ENCODE peak calls at places on chromosome 22, in eight cellular contexts. A is upper lobe of right lung; H is SW480; K is naive thymus-derived CD4-positive, alpha-beta T cell; T is LHCN-M2; V is ELR; L is cortex of kidney; I is WTC11. O is an unnamed sample.

GRCh38 chr22:39699631-39700348 is 129.2 kb downstream of the CACNA1I start:
- DNase-seq in A (no peak), H (peak; percentile 13), K (no peak), T (no peak), V (no peak), L (no peak), I (no peak), O (no peak)

GRCh38 chr22:35318346-35319215 is 18.9 kb downstream of the TOM1 start:
- DNase-seq in A (peak; percentile 47), H (no peak), K (no peak), T (no peak), V (no peak), L (no peak), I (no peak), O (no peak)

GRCh38 chr22:47052236-47053012 is 290.0 kb downstream of the TBC1D22A start:
- DNase-seq in A (no peak), H (no peak), K (no peak), T (no peak), V (no peak), L (no peak), I (no peak), O (no peak)

GRCh38 chr22:39727541-39727940 is 157.0 kb downstream of the CACNA1I start:
- DNase-seq in A (peak; percentile 28), H (peak; percentile 18), K (no peak), T (peak; percentile 41), V (peak; percentile 25), L (no peak), I (no peak), O (peak; percentile 35)

GRCh38 chr22:41799486-41800347 is 762 bp upstream of the CCDC134 start:
- DNase-seq in A (peak; percentile 75), H (peak; percentile 6), K (no peak), T (no peak), V (peak; percentile 13), L (no peak), I (peak; percentile 31), O (no peak)

GRCh38 chr22:37484115-37485005 is 1.8 kb downstream of the MFNG start:
- DNase-seq in A (peak; percentile 91), H (no peak), K (peak; percentile 89), T (no peak), V (no peak), L (no peak), I (no peak), O (no peak)

GRCh38 chr22:49667236-49667635 is 160.4 kb downstream of the BRD1 start:
- DNase-seq in A (peak; percentile 66), H (no peak), K (no peak), T (no peak), V (no peak), L (no peak), I (peak; percentile 12), O (no peak)

GRCh38 chr22:27982630-27983180 is 63.6 kb upstream of the PITPNB start:
- DNase-seq in A (no peak), H (no peak), K (no peak), T (no peak), V (no peak), L (no peak), I (no peak), O (no peak)

GRCh38 chr22:36369004-36369921 is 18.5 kb downstream of the MYH9 start:
- DNase-seq in A (no peak), H (peak; percentile 43), K (no peak), T (no peak), V (peak; percentile 37), L (no peak), I (no peak), O (no peak)

GRCh38 chr22:24027389-24027980 is 16.4 kb downstream of the CABIN1 start:
- DNase-seq in A (no peak), H (no peak), K (no peak), T (no peak), V (no peak), L (no peak), I (no peak), O (no peak)

GRCh38 chr22:20430641-20431519 is 6.7 kb downstream of the SCARF2 start:
- DNase-seq in A (peak; percentile 80), H (peak; percentile 78), K (peak; percentile 41), T (no peak), V (no peak), L (no peak), I (peak; percentile 68), O (peak; percentile 63)

GRCh38 chr22:29206372-29207230 is 905 bp downstream of the EMID1 start:
- DNase-seq in A (no peak), H (no peak), K (no peak), T (no peak), V (no peak), L (no peak), I (no peak), O (no peak)

GRCh38 chr22:27715078-27715477 is 86.5 kb downstream of the MN1 start:
- DNase-seq in A (peak; percentile 56), H (no peak), K (no peak), T (no peak), V (no peak), L (no peak), I (no peak), O (no peak)

GRCh38 chr22:30968015-30968923 is at the start of gene MORC2:
- DNase-seq in A (peak; percentile 86), H (no peak), K (no peak), T (no peak), V (no peak), L (no peak), I (peak; percentile 72), O (peak; percentile 24)

GRCh38 chr22:37119872-37120271 is 10.4 kb upstream of the TMPRSS6 start:
- DNase-seq in A (no peak), H (no peak), K (no peak), T (no peak), V (no peak), L (no peak), I (no peak), O (no peak)

GRCh38 chr22:29108137-29108536 is 35.3 kb downstream of the KREMEN1 start:
- DNase-seq in A (no peak), H (no peak), K (no peak), T (no peak), V (peak; percentile 84), L (no peak), I (no peak), O (peak; percentile 74)

GRCh38 chr22:47515384-47516125 is 753.1 kb downstream of the TBC1D22A start:
- DNase-seq in A (no peak), H (peak; percentile 13), K (no peak), T (peak; percentile 20), V (no peak), L (no peak), I (no peak), O (peak; percentile 4)

GRCh38 chr22:24157783-24158170 is 23.5 kb upstream of the SUSD2 start:
- DNase-seq in A (no peak), H (no peak), K (no peak), T (peak; percentile 64), V (peak; percentile 18), L (no peak), I (no peak), O (no peak)

GRCh38 chr22:43796567-43796966 is 15.5 kb downstream of the EFCAB6 start:
- DNase-seq in A (no peak), H (peak; percentile 11), K (no peak), T (peak; percentile 28), V (peak; percentile 29), L (no peak), I (no peak), O (peak; percentile 41)

GRCh38 chr22:17774206-17774927 is at the start of gene BID:
- DNase-seq in A (peak; percentile 86), H (no peak), K (no peak), T (no peak), V (peak; percentile 63), L (no peak), I (peak; percentile 38), O (peak; percentile 16)

GRCh38 chr22:46914916-46915894 is 152.8 kb downstream of the TBC1D22A start:
- DNase-seq in A (no peak), H (peak; percentile 16), K (no peak), T (no peak), V (no peak), L (no peak), I (no peak), O (no peak)

GRCh38 chr22:45877651-45878050 is 99.3 kb downstream of the WNT7B start:
- DNase-seq in A (no peak), H (no peak), K (no peak), T (no peak), V (no peak), L (no peak), I (no peak), O (no peak)

GRCh38 chr22:18118345-18118915 is 7.8 kb downstream of the TUBA8 start:
- DNase-seq in A (peak; percentile 32), H (no peak), K (no peak), T (no peak), V (no peak), L (no peak), I (no peak), O (no peak)

GRCh38 chr22:38423512-38424503 is 31.2 kb downstream of the KCNJ4 start:
- DNase-seq in A (no peak), H (no peak), K (no peak), T (no peak), V (no peak), L (no peak), I (no peak), O (no peak)

GRCh38 chr22:23240639-23241389 is 60.5 kb downstream of the BCR start:
- DNase-seq in A (no peak), H (no peak), K (no peak), T (no peak), V (peak; percentile 56), L (no peak), I (peak; percentile 62), O (peak; percentile 44)

GRCh38 chr22:39174498-39175120 is 22.1 kb upstream of the CBX7 start:
- DNase-seq in A (peak; percentile 84), H (peak; percentile 70), K (peak; percentile 76), T (peak; percentile 90), V (peak; percentile 99), L (no peak), I (peak; percentile 99), O (peak; percentile 81)

GRCh38 chr22:17063372-17064106 is 21.3 kb upstream of the IL17RA start:
- DNase-seq in A (no peak), H (no peak), K (no peak), T (no peak), V (no peak), L (no peak), I (no peak), O (no peak)

GRCh38 chr22:27238935-27239510 is 562.5 kb downstream of the MN1 start:
- DNase-seq in A (peak; percentile 70), H (peak; percentile 25), K (no peak), T (peak; percentile 90), V (peak; percentile 79), L (no peak), I (no peak), O (peak; percentile 7)

GRCh38 chr22:26812731-26813130 is 155.3 kb downstream of the MIAT start:
- DNase-seq in A (no peak), H (no peak), K (no peak), T (peak; percentile 4), V (no peak), L (no peak), I (no peak), O (no peak)

GRCh38 chr22:42701694-42702093 is 19.0 kb downstream of the A4GALT start:
- DNase-seq in A (no peak), H (no peak), K (no peak), T (no peak), V (no peak), L (no peak), I (no peak), O (no peak)

GRCh38 chr22:39206491-39206890 is 38.3 kb downstream of the PDGFB start:
- DNase-seq in A (peak; percentile 53), H (no peak), K (no peak), T (no peak), V (no peak), L (no peak), I (no peak), O (no peak)

GRCh38 chr22:25726241-25726640 is 15.7 kb upstream of the MYO18B start:
- DNase-seq in A (no peak), H (no peak), K (no peak), T (no peak), V (no peak), L (no peak), I (no peak), O (no peak)

GRCh38 chr22:44462246-44463015 is 35.6 kb downstream of the RTL6 start:
- DNase-seq in A (no peak), H (no peak), K (no peak), T (no peak), V (no peak), L (no peak), I (no peak), O (no peak)

GRCh38 chr22:50691521-50691920 is 18.9 kb downstream of the SHANK3 start:
- DNase-seq in A (no peak), H (no peak), K (peak; percentile 16), T (peak; percentile 45), V (peak; percentile 57), L (no peak), I (no peak), O (peak; percentile 62)

O was measured in PC-3.